ENCODE peak calls at places on chromosomes 1 and 21, in seven cellular contexts. One of them, this sample, is unnamed.

GRCh38 chr1:234962340-234962989 is 166.2 kb downstream of the TOMM20 start:
- DNase-seq in stimulated activated CD8-positive, alpha-beta memory T cell treated with anti-CD3 and anti-CD28 coated beads, Interleukin-15, amount 100 ng/mL, for 4 hours: no peak
- DNase-seq in endothelial cell: no peak
- DNase-seq in foreskin fibroblast: peak; percentile 98
- DNase-seq in NK-92 treated with Interleukin-12 subunit alpha and Interleukin-12 subunit beta, amount 100 ng/mL, for 24 hours: peak; percentile 42
- DNase-seq in NCI-H1092 treated with DMSO at 0.1 percent for 48 hours: peak; percentile 34
- DNase-seq in Caki2: peak; percentile 95
- DNase-seq in this sample: peak; percentile 43

GRCh38 chr1:150567717-150568561 is 11.5 kb downstream of the MCL1 start:
- DNase-seq in NCI-H1092 treated with DMSO at 0.1 percent for 48 hours: peak; percentile 71
- DNase-seq in foreskin fibroblast: peak; percentile 94
- DNase-seq in stimulated activated CD8-positive, alpha-beta memory T cell treated with anti-CD3 and anti-CD28 coated beads, Interleukin-15, amount 100 ng/mL, for 4 hours: no peak
- DNase-seq in Caki2: peak; percentile 88
- DNase-seq in endothelial cell: peak; percentile 79
- DNase-seq in NK-92 treated with Interleukin-12 subunit alpha and Interleukin-12 subunit beta, amount 100 ng/mL, for 24 hours: peak; percentile 50
- DNase-seq in this sample: peak; percentile 75

GRCh38 chr1:212284332-212284743 is 872 bp upstream of the PPP2R5A start:
- DNase-seq in stimulated activated CD8-positive, alpha-beta memory T cell treated with anti-CD3 and anti-CD28 coated beads, Interleukin-15, amount 100 ng/mL, for 4 hours: no peak
- DNase-seq in endothelial cell: no peak
- DNase-seq in NCI-H1092 treated with DMSO at 0.1 percent for 48 hours: no peak
- DNase-seq in NK-92 treated with Interleukin-12 subunit alpha and Interleukin-12 subunit beta, amount 100 ng/mL, for 24 hours: no peak
- DNase-seq in Caki2: no peak
- DNase-seq in foreskin fibroblast: no peak
- DNase-seq in this sample: no peak

GRCh38 chr1:1199141-1199960 is 7.0 kb downstream of the TNFRSF18 start:
- DNase-seq in foreskin fibroblast: no peak
- DNase-seq in stimulated activated CD8-positive, alpha-beta memory T cell treated with anti-CD3 and anti-CD28 coated beads, Interleukin-15, amount 100 ng/mL, for 4 hours: no peak
- DNase-seq in NCI-H1092 treated with DMSO at 0.1 percent for 48 hours: no peak
- DNase-seq in Caki2: no peak
- DNase-seq in endothelial cell: peak; percentile 4
- DNase-seq in NK-92 treated with Interleukin-12 subunit alpha and Interleukin-12 subunit beta, amount 100 ng/mL, for 24 hours: no peak
- DNase-seq in this sample: no peak

GRCh38 chr1:40699787-40700186 is 8.3 kb downstream of the NFYC start:
- DNase-seq in endothelial cell: no peak
- DNase-seq in NCI-H1092 treated with DMSO at 0.1 percent for 48 hours: no peak
- DNase-seq in Caki2: no peak
- DNase-seq in NK-92 treated with Interleukin-12 subunit alpha and Interleukin-12 subunit beta, amount 100 ng/mL, for 24 hours: no peak
- DNase-seq in stimulated activated CD8-positive, alpha-beta memory T cell treated with anti-CD3 and anti-CD28 coated beads, Interleukin-15, amount 100 ng/mL, for 4 hours: no peak
- DNase-seq in foreskin fibroblast: no peak
- DNase-seq in this sample: no peak

GRCh38 chr1:103459385-103459784 is 66.1 kb upstream of the RNPC3 start:
- DNase-seq in stimulated activated CD8-positive, alpha-beta memory T cell treated with anti-CD3 and anti-CD28 coated beads, Interleukin-15, amount 100 ng/mL, for 4 hours: no peak
- DNase-seq in Caki2: no peak
- DNase-seq in endothelial cell: no peak
- DNase-seq in foreskin fibroblast: no peak
- DNase-seq in NK-92 treated with Interleukin-12 subunit alpha and Interleukin-12 subunit beta, amount 100 ng/mL, for 24 hours: no peak
- DNase-seq in NCI-H1092 treated with DMSO at 0.1 percent for 48 hours: no peak
- DNase-seq in this sample: no peak

GRCh38 chr1:51506537-51506936 is 12.5 kb downstream of the EPS15 start:
- DNase-seq in foreskin fibroblast: peak; percentile 18
- DNase-seq in stimulated activated CD8-positive, alpha-beta memory T cell treated with anti-CD3 and anti-CD28 coated beads, Interleukin-15, amount 100 ng/mL, for 4 hours: no peak
- DNase-seq in NCI-H1092 treated with DMSO at 0.1 percent for 48 hours: no peak
- DNase-seq in Caki2: no peak
- DNase-seq in endothelial cell: no peak
- DNase-seq in NK-92 treated with Interleukin-12 subunit alpha and Interleukin-12 subunit beta, amount 100 ng/mL, for 24 hours: no peak
- DNase-seq in this sample: no peak

GRCh38 chr1:33336580-33336979 is 15.7 kb upstream of the A3GALT2 start:
- DNase-seq in NK-92 treated with Interleukin-12 subunit alpha and Interleukin-12 subunit beta, amount 100 ng/mL, for 24 hours: no peak
- DNase-seq in NCI-H1092 treated with DMSO at 0.1 percent for 48 hours: peak; percentile 50
- DNase-seq in endothelial cell: no peak
- DNase-seq in stimulated activated CD8-positive, alpha-beta memory T cell treated with anti-CD3 and anti-CD28 coated beads, Interleukin-15, amount 100 ng/mL, for 4 hours: no peak
- DNase-seq in foreskin fibroblast: no peak
- DNase-seq in Caki2: no peak
- DNase-seq in this sample: no peak

GRCh38 chr1:63799810-63800209 is 26.0 kb downstream of the ROR1 start:
- DNase-seq in NCI-H1092 treated with DMSO at 0.1 percent for 48 hours: no peak
- DNase-seq in Caki2: no peak
- DNase-seq in NK-92 treated with Interleukin-12 subunit alpha and Interleukin-12 subunit beta, amount 100 ng/mL, for 24 hours: no peak
- DNase-seq in endothelial cell: no peak
- DNase-seq in stimulated activated CD8-positive, alpha-beta memory T cell treated with anti-CD3 and anti-CD28 coated beads, Interleukin-15, amount 100 ng/mL, for 4 hours: no peak
- DNase-seq in foreskin fibroblast: peak; percentile 87
- DNase-seq in this sample: no peak

GRCh38 chr1:173554541-173555250 is 48.2 kb downstream of the SLC9C2 start:
- DNase-seq in NCI-H1092 treated with DMSO at 0.1 percent for 48 hours: no peak
- DNase-seq in Caki2: no peak
- DNase-seq in stimulated activated CD8-positive, alpha-beta memory T cell treated with anti-CD3 and anti-CD28 coated beads, Interleukin-15, amount 100 ng/mL, for 4 hours: no peak
- DNase-seq in NK-92 treated with Interleukin-12 subunit alpha and Interleukin-12 subunit beta, amount 100 ng/mL, for 24 hours: no peak
- DNase-seq in endothelial cell: no peak
- DNase-seq in foreskin fibroblast: no peak
- DNase-seq in this sample: no peak

GRCh38 chr1:223815865-223816264 is 29.9 kb downstream of the TP53BP2 start:
- DNase-seq in NCI-H1092 treated with DMSO at 0.1 percent for 48 hours: no peak
- DNase-seq in stimulated activated CD8-positive, alpha-beta memory T cell treated with anti-CD3 and anti-CD28 coated beads, Interleukin-15, amount 100 ng/mL, for 4 hours: no peak
- DNase-seq in endothelial cell: no peak
- DNase-seq in Caki2: no peak
- DNase-seq in NK-92 treated with Interleukin-12 subunit alpha and Interleukin-12 subunit beta, amount 100 ng/mL, for 24 hours: no peak
- DNase-seq in foreskin fibroblast: peak; percentile 38
- DNase-seq in this sample: no peak

GRCh38 chr21:33202464-33203363 is 27.0 kb upstream of the IFNAR2 start:
- DNase-seq in foreskin fibroblast: no peak
- DNase-seq in stimulated activated CD8-positive, alpha-beta memory T cell treated with anti-CD3 and anti-CD28 coated beads, Interleukin-15, amount 100 ng/mL, for 4 hours: no peak
- DNase-seq in Caki2: peak; percentile 22
- DNase-seq in NK-92 treated with Interleukin-12 subunit alpha and Interleukin-12 subunit beta, amount 100 ng/mL, for 24 hours: no peak
- DNase-seq in NCI-H1092 treated with DMSO at 0.1 percent for 48 hours: no peak
- DNase-seq in endothelial cell: no peak
- DNase-seq in this sample: no peak

GRCh38 chr1:225903623-225904022 is 14.7 kb upstream of the LEFTY1 start:
- DNase-seq in NCI-H1092 treated with DMSO at 0.1 percent for 48 hours: no peak
- DNase-seq in foreskin fibroblast: no peak
- DNase-seq in endothelial cell: no peak
- DNase-seq in Caki2: no peak
- DNase-seq in stimulated activated CD8-positive, alpha-beta memory T cell treated with anti-CD3 and anti-CD28 coated beads, Interleukin-15, amount 100 ng/mL, for 4 hours: no peak
- DNase-seq in NK-92 treated with Interleukin-12 subunit alpha and Interleukin-12 subunit beta, amount 100 ng/mL, for 24 hours: no peak
- DNase-seq in this sample: no peak

GRCh38 chr21:35319684-35320083 is 270.6 kb upstream of the RUNX1 start:
- DNase-seq in foreskin fibroblast: no peak
- DNase-seq in endothelial cell: no peak
- DNase-seq in stimulated activated CD8-positive, alpha-beta memory T cell treated with anti-CD3 and anti-CD28 coated beads, Interleukin-15, amount 100 ng/mL, for 4 hours: no peak
- DNase-seq in Caki2: no peak
- DNase-seq in NCI-H1092 treated with DMSO at 0.1 percent for 48 hours: no peak
- DNase-seq in NK-92 treated with Interleukin-12 subunit alpha and Interleukin-12 subunit beta, amount 100 ng/mL, for 24 hours: no peak
- DNase-seq in this sample: no peak

GRCh38 chr21:28871388-28872015 is 121.2 kb downstream of the LTN1 start:
- DNase-seq in stimulated activated CD8-positive, alpha-beta memory T cell treated with anti-CD3 and anti-CD28 coated beads, Interleukin-15, amount 100 ng/mL, for 4 hours: no peak
- DNase-seq in NCI-H1092 treated with DMSO at 0.1 percent for 48 hours: no peak
- DNase-seq in NK-92 treated with Interleukin-12 subunit alpha and Interleukin-12 subunit beta, amount 100 ng/mL, for 24 hours: no peak
- DNase-seq in foreskin fibroblast: peak; percentile 34
- DNase-seq in Caki2: no peak
- DNase-seq in endothelial cell: no peak
- DNase-seq in this sample: no peak

GRCh38 chr1:39721664-39722063 is 17.0 kb upstream of the PPIE start:
- DNase-seq in foreskin fibroblast: no peak
- DNase-seq in Caki2: no peak
- DNase-seq in NK-92 treated with Interleukin-12 subunit alpha and Interleukin-12 subunit beta, amount 100 ng/mL, for 24 hours: no peak
- DNase-seq in endothelial cell: no peak
- DNase-seq in NCI-H1092 treated with DMSO at 0.1 percent for 48 hours: no peak
- DNase-seq in stimulated activated CD8-positive, alpha-beta memory T cell treated with anti-CD3 and anti-CD28 coated beads, Interleukin-15, amount 100 ng/mL, for 4 hours: no peak
- DNase-seq in this sample: no peak

GRCh38 chr1:241679961-241680360 is 27.9 kb downstream of the WDR64 start:
- DNase-seq in endothelial cell: no peak
- DNase-seq in Caki2: no peak
- DNase-seq in NK-92 treated with Interleukin-12 subunit alpha and Interleukin-12 subunit beta, amount 100 ng/mL, for 24 hours: no peak
- DNase-seq in foreskin fibroblast: no peak
- DNase-seq in stimulated activated CD8-positive, alpha-beta memory T cell treated with anti-CD3 and anti-CD28 coated beads, Interleukin-15, amount 100 ng/mL, for 4 hours: no peak
- DNase-seq in NCI-H1092 treated with DMSO at 0.1 percent for 48 hours: no peak
- DNase-seq in this sample: no peak

GRCh38 chr1:225973158-225973557 is 26.0 kb downstream of the SDE2 start:
- DNase-seq in foreskin fibroblast: no peak
- DNase-seq in Caki2: peak; percentile 63
- DNase-seq in NK-92 treated with Interleukin-12 subunit alpha and Interleukin-12 subunit beta, amount 100 ng/mL, for 24 hours: no peak
- DNase-seq in stimulated activated CD8-positive, alpha-beta memory T cell treated with anti-CD3 and anti-CD28 coated beads, Interleukin-15, amount 100 ng/mL, for 4 hours: no peak
- DNase-seq in NCI-H1092 treated with DMSO at 0.1 percent for 48 hours: peak; percentile 65
- DNase-seq in endothelial cell: no peak
- DNase-seq in this sample: no peak

GRCh38 chr1:30099587-30099986 is 623.8 kb downstream of the MATN1 start:
- DNase-seq in foreskin fibroblast: no peak
- DNase-seq in Caki2: no peak
- DNase-seq in NCI-H1092 treated with DMSO at 0.1 percent for 48 hours: no peak
- DNase-seq in stimulated activated CD8-positive, alpha-beta memory T cell treated with anti-CD3 and anti-CD28 coated beads, Interleukin-15, amount 100 ng/mL, for 4 hours: no peak
- DNase-seq in NK-92 treated with Interleukin-12 subunit alpha and Interleukin-12 subunit beta, amount 100 ng/mL, for 24 hours: no peak
- DNase-seq in endothelial cell: no peak
- DNase-seq in this sample: no peak